ENCODE peak calls at places on chromosomes 1 and 21, in ten cellular contexts. P is GM12865, U is omental fat pad, I is stomach, C is kidney, E is cardiac muscle cell, X is fibroblast of lung, J is breast epithelium, A is colonic mucosa, S is heart right ventricle. G is an unnamed sample.

GRCh38 chr21:16942703-16943102 is 570.1 kb upstream of the CXADR start:
- DNase-seq in E (peak), P (no peak), U (no peak), C (no peak), A (no peak), X (peak), S (no peak), J (no peak), I (no peak), G (no peak)

GRCh38 chr1:234683127-234683855 is 73.3 kb upstream of the IRF2BP2 start:
- DNase-seq in C (no peak), U (no peak), P (no peak), I (no peak), J (no peak), E (no peak), A (no peak), S (no peak), X (peak), G (no peak)

GRCh38 chr1:8679411-8679800 is 138.0 kb downstream of the RERE start:
- DNase-seq in A (no peak), U (no peak), X (peak), P (no peak), E (peak), J (no peak), S (no peak), I (no peak), C (no peak), G (no peak)

GRCh38 chr1:59664167-59664566 is 150.6 kb upstream of the HOOK1 start:
- DNase-seq in E (no peak), U (no peak), S (no peak), C (no peak), X (no peak), J (no peak), I (no peak), P (no peak), A (no peak), G (no peak)

GRCh38 chr1:186848509-186849130 is 19.9 kb downstream of the PLA2G4A start:
- DNase-seq in C (no peak), S (no peak), E (peak), I (no peak), P (no peak), A (no peak), X (no peak), J (no peak), U (no peak), G (no peak)

GRCh38 chr1:38009088-38009840 is 3.3 kb upstream of the UTP11 start:
- DNase-seq in P (peak), J (no peak), E (peak), X (no peak), S (no peak), U (no peak), C (no peak), I (no peak), A (no peak), G (no peak)

GRCh38 chr1:59163268-59164092 is 133.4 kb upstream of the FGGY start:
- DNase-seq in I (no peak), A (no peak), C (no peak), U (no peak), X (peak), P (no peak), E (peak), J (no peak), S (no peak), G (no peak)

GRCh38 chr1:185477638-185478216 is 160.7 kb upstream of the IVNS1ABP start:
- DNase-seq in E (no peak), S (no peak), J (no peak), P (no peak), U (no peak), X (no peak), I (peak), A (peak), C (no peak), G (no peak)

GRCh38 chr1:84379128-84379527 is 19.2 kb upstream of the DNASE2B start:
- DNase-seq in J (no peak), I (no peak), C (no peak), S (no peak), U (no peak), E (peak), X (peak), A (no peak), P (no peak), G (no peak)

GRCh38 chr1:1841575-1841991 is 49.3 kb downstream of the GNB1 start:
- DNase-seq in E (peak), U (no peak), A (no peak), I (no peak), P (no peak), S (no peak), X (peak), J (no peak), C (no peak), G (no peak)

GRCh38 chr1:112957133-112957812 is 1.3 kb upstream of the SLC16A1 start:
- DNase-seq in A (peak), C (no peak), U (no peak), X (peak), E (peak), I (no peak), S (no peak), P (peak), J (no peak), G (peak)

GRCh38 chr1:156033011-156033410 is 12.3 kb upstream of the SSR2 start:
- DNase-seq in A (no peak), J (no peak), P (no peak), S (no peak), E (peak), I (no peak), X (no peak), C (no peak), U (no peak), G (no peak)

GRCh38 chr21:37525810-37526209 is 159.2 kb downstream of the DYRK1A start:
- DNase-seq in I (no peak), X (no peak), A (no peak), C (no peak), E (peak), P (no peak), S (no peak), U (no peak), J (no peak), G (no peak)

GRCh38 chr1:208174736-208175507 is 69.3 kb downstream of the PLXNA2 start:
- DNase-seq in I (no peak), J (no peak), U (no peak), P (no peak), C (no peak), A (no peak), X (no peak), S (no peak), E (peak), G (no peak)

GRCh38 chr1:219771039-219771438 is 157.3 kb downstream of the SLC30A10 start:
- DNase-seq in X (peak), U (no peak), E (peak), C (no peak), P (no peak), A (no peak), J (peak), I (no peak), S (no peak), G (no peak)

GRCh38 chr1:34983700-34984355 is 1.3 kb downstream of the TMEM35B start:
- DNase-seq in A (no peak), S (no peak), P (no peak), J (no peak), X (no peak), E (peak), U (no peak), C (no peak), I (no peak), G (no peak)

GRCh38 chr1:23394664-23395063 is 25.0 kb upstream of the ZNF436 start:
- DNase-seq in J (peak), P (no peak), S (peak), I (peak), A (peak), C (peak), E (peak), X (peak), U (no peak), G (peak)

GRCh38 chr1:228510101-228510850 is 23.1 kb downstream of the RNF187 start:
- DNase-seq in C (no peak), J (peak), P (no peak), E (no peak), X (no peak), U (no peak), S (no peak), A (no peak), I (no peak), G (no peak)

GRCh38 chr21:31351973-31352372 is 7.9 kb upstream of the TIAM1 start:
- DNase-seq in X (no peak), I (no peak), S (no peak), A (no peak), U (no peak), C (no peak), P (no peak), E (no peak), J (no peak), G (no peak)

GRCh38 chr1:187306671-187307415 is 478.1 kb downstream of the PLA2G4A start:
- DNase-seq in E (no peak), P (no peak), I (no peak), X (no peak), C (no peak), U (no peak), S (no peak), A (no peak), J (no peak), G (no peak)

GRCh38 chr1:177780096-177780700 is 189.7 kb downstream of the SEC16B start:
- DNase-seq in X (peak), I (no peak), A (no peak), S (no peak), J (no peak), P (peak), E (peak), C (no peak), U (no peak), G (no peak)

GRCh38 chr1:14304381-14304865 is 294.1 kb upstream of the KAZN start:
- DNase-seq in X (peak), S (no peak), J (no peak), P (no peak), U (no peak), E (peak), I (no peak), C (no peak), A (no peak), G (no peak)

GRCh38 chr1:177558372-177558771 is 387.6 kb downstream of the BRINP2 start:
- DNase-seq in C (no peak), X (no peak), S (no peak), P (peak), A (no peak), U (no peak), I (no peak), E (no peak), J (no peak), G (no peak)

GRCh38 chr1:76861149-76861548 is 6.1 kb upstream of the ST6GALNAC5 start:
- DNase-seq in E (no peak), X (no peak), I (no peak), P (no peak), J (no peak), U (no peak), S (no peak), C (no peak), A (no peak), G (no peak)

GRCh38 chr21:42652527-42653491 is 612 bp upstream of the PDE9A start:
- DNase-seq in U (no peak), I (peak), A (peak), S (peak), J (peak), P (no peak), C (peak), E (peak), X (peak), G (peak)
- TF ChIP-seq CTCF in U (no peak), I (peak), A (peak), S (peak), J (no peak), P (no peak), C (peak), E (peak), X (no peak), G (peak)

DNA sequence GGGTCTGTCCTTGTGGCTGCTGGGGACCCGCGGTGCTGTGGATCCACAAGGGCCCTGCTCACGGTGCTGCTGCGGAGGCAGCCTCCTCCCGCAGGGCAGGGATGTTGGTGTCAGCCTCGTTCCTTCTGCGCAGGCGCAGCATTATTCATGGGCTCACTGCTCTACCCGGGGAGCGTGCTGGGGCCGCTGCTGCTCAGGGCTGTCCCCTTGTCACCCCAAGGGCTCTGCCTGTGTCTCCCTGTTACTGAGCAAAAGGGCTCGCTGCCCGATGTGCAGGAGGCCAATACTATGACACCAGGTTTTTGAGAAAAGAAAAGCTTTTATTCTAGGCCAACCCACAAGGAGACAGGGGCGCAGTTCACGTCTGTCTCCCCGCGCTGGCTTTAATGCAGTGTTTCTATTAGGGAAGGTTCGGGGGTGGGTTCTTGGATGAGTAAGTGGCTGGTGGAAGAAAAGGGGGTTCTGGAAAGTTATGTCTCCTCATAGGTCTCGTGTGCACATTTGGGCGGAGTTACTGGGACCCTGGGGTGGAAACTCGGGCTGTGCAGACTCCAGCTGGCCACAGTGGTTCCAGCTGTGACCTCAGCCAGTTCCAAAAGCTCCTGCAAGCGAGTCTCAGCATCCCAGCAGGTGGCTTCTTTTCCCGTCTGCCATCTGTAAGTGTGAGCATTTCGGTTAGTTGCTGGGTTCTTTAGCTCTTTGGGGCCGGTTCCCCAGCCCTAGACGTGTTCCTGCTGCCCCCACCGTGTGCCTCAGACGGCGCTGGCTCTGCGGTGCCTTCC is 40.8 kb upstream of the LRRC3 start:
- DNase-seq in C (peak), U (no peak), J (no peak), S (no peak), I (no peak), P (no peak), X (no peak), E (no peak), A (no peak), G (no peak)
- TF ChIP-seq CTCF in C (no peak), U (no peak), J (no peak), S (no peak), I (no peak), P (no peak), X (no peak), E (no peak), A (no peak), G (no peak)

GRCh38 chr21:25561668-25562641 is 45.3 kb downstream of the MRPL39 start:
- DNase-seq in U (no peak), I (peak), X (peak), S (peak), P (peak), J (no peak), C (peak), E (peak), A (peak), G (peak)
- TF ChIP-seq CTCF in U (no peak), I (no peak), X (peak), S (no peak), P (peak), J (no peak), C (no peak), E (peak), A (no peak), G (peak)

DNA sequence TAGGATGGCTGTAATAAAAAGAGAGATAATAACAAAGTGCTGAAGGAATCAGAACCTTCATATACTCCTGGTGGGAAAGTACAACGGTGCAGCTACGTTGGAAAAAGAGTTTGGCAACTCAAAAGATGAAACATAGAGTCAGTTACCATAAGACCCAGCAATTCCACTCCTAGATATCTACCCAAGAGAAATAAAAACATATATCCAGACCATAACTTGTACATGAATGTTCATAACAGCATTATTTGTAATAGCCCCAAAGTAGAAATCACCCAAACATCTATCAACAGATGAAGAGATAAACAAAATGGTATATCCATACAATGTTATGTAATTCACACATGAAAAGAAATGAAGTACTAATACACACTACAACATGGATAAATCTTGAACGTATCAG is 30.5 kb upstream of the DNAH14 start:
- DNase-seq in I (no peak), P (no peak), X (no peak), E (no peak), J (no peak), U (no peak), S (no peak), A (no peak), C (no peak), G (no peak)
- TF ChIP-seq CTCF in I (no peak), P (no peak), X (no peak), E (no peak), J (no peak), U (no peak), S (no peak), A (no peak), C (no peak), G (no peak)

DNA sequence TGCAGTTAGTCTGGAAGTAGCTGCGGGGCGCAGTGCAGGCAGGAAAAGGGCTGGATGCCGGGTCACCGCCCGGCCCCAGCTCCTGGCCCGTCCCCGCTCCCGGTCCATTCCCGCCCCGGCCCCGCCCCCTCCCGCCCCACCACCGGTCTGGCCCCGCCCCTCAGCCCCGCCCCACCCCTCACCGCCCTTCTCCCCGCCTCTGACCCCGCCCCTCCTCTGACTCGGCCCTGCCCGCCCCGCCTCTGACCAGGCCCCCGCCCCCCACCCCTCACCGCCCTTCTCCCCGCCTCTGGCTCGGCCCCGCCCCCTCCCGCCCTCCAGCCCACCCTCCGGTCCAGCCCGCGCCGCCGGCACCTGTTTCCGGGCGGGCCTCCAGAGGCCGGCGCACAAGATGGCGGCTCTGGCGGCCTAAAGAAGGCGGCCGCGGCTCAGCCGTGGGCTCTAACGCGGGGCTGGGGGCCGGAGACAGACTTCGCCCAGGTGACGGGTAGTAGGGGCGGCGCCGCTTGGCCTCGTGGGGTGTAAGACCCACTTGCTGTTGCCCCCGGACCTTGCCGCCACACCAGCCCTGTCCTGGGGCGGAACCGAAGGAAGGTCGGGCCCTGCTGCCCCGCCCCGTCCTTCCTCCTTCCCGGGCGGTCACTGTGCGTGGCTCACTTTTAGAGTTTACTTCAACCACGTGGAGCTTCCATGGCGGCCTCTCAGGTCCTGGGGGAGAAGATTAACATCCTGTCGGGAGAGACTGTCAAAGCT is at the start of gene UBIAD1:
- DNase-seq in S (peak), X (peak), E (peak), C (peak), J (peak), P (peak), I (peak), A (peak), U (peak), G (peak)
- TF ChIP-seq CTCF in S (no peak), X (peak), E (no peak), C (peak), J (no peak), P (no peak), I (no peak), A (no peak), U (no peak), G (no peak)

GRCh38 chr1:53715478-53715877 is 23.5 kb downstream of the GLIS1 start:
- DNase-seq in C (no peak), P (peak), I (no peak), S (no peak), A (peak), U (no peak), J (no peak), E (peak), X (peak), G (peak)
- TF ChIP-seq CTCF in C (no peak), P (peak), I (peak), S (peak), A (no peak), U (no peak), J (no peak), E (peak), X (peak), G (peak)

DNA sequence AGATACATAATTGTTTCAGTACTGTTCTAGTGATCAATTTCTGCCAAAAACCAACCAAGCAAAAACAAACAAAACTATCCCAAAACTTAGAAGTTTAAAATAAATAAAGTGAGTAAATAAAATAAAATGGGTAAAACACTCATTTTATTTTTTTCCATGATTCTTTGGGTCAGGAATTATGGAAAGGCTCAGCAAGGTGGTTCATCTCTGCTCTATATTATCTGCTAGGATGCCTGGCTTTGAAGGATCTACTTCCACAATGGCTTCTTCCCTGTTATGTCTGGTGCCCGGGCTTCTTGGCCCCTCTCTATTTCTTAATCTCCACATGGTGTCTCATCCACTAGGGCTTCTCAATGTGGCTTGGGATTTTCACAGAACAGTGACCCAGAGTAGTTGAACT is 29.1 kb upstream of the ADAMTS1 start:
- DNase-seq in A (no peak), J (no peak), I (no peak), S (no peak), P (no peak), U (no peak), E (no peak), X (no peak), C (no peak), G (no peak)
- TF ChIP-seq CTCF in A (no peak), J (no peak), I (no peak), S (no peak), P (no peak), U (no peak), E (no peak), X (no peak), C (no peak), G (no peak)

GRCh38 chr1:43379476-43379875 is 10.1 kb downstream of the MED8 start:
- DNase-seq in A (no peak), C (no peak), P (no peak), E (no peak), I (no peak), S (no peak), J (no peak), X (no peak), U (no peak), G (no peak)

GRCh38 chr1:43381609-43382008 is 8.0 kb downstream of the MED8 start:
- DNase-seq in X (no peak), A (no peak), I (no peak), J (no peak), C (no peak), P (no peak), S (no peak), U (no peak), E (no peak), G (no peak)

GRCh38 chr1:43386676-43387075 is 2.9 kb downstream of the MED8 start:
- DNase-seq in U (no peak), C (no peak), A (no peak), S (no peak), I (no peak), X (no peak), P (no peak), J (no peak), E (no peak), G (no peak)

GRCh38 chr1:43382027-43382771 is 7.4 kb downstream of the MED8 start:
- DNase-seq in X (peak), P (no peak), E (peak), U (no peak), I (no peak), C (no peak), A (no peak), J (no peak), S (no peak), G (peak)

DNA sequence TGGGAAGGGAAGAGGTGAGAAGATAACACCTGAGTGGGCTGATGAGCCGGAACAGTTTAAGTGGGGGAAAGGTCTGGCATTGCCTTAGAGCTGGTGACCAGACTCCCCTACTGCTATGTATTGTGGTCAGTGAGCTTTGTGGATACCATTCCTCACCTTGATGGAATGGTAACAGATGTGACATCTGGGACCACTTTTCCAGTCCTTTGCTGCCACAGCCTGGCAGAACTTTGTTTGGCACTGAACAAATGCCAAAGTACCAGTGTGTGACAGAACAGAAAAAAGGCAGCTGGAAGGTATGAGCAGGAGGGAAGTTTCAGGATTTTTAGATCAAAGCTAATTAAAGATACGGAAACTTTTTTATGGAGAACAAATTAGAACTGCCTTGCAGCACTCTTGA is 6.2 kb downstream of the MED8 start:
- DNase-seq in C (no peak), X (no peak), A (no peak), U (no peak), J (no peak), P (no peak), S (no peak), I (no peak), E (no peak), G (no peak)
- TF ChIP-seq CTCF in C (peak), X (no peak), A (no peak), U (no peak), J (no peak), P (no peak), S (peak), I (no peak), E (no peak), G (peak)

G was measured in neural crest cell.